ENCODE peak calls at places on chromosomes 3 and 15, in eight cellular contexts. One of them, this sample, is unnamed.

GRCh38 chr3:177424541-177424940 is 227.3 kb upstream of the TBL1XR1 start:
- DNase-seq in MM.1S: peak; percentile 28
- DNase-seq in left ventricle myocardium inferior: no peak
- DNase-seq in GM12865: no peak
- DNase-seq in AG10803: no peak
- DNase-seq in CD4-positive, CD25-positive, alpha-beta regulatory T cell: no peak
- DNase-seq in K562: no peak
- DNase-seq in spleen: no peak
- DNase-seq in this sample: no peak

GRCh38 chr3:69683076-69683806 is 56.0 kb upstream of the MITF start:
- DNase-seq in CD4-positive, CD25-positive, alpha-beta regulatory T cell: no peak
- DNase-seq in K562: no peak
- DNase-seq in AG10803: peak; percentile 5
- DNase-seq in left ventricle myocardium inferior: no peak
- DNase-seq in spleen: no peak
- DNase-seq in MM.1S: no peak
- DNase-seq in GM12865: no peak
- DNase-seq in this sample: no peak

GRCh38 chr3:138786788-138787276 is 47.9 kb downstream of the PIK3CB start:
- DNase-seq in MM.1S: no peak
- DNase-seq in CD4-positive, CD25-positive, alpha-beta regulatory T cell: no peak
- DNase-seq in AG10803: peak; percentile 85
- DNase-seq in K562: no peak
- DNase-seq in spleen: no peak
- DNase-seq in left ventricle myocardium inferior: no peak
- DNase-seq in GM12865: peak; percentile 10
- DNase-seq in this sample: no peak

GRCh38 chr15:68733666-68734065 is 87.0 kb downstream of the ANP32A start:
- DNase-seq in left ventricle myocardium inferior: no peak
- DNase-seq in spleen: no peak
- DNase-seq in GM12865: no peak
- DNase-seq in AG10803: peak; percentile 52
- DNase-seq in MM.1S: peak; percentile 6
- DNase-seq in K562: no peak
- DNase-seq in CD4-positive, CD25-positive, alpha-beta regulatory T cell: no peak
- DNase-seq in this sample: no peak

GRCh38 chr3:133487920-133488540 is 85.5 kb upstream of the CDV3 start:
- DNase-seq in GM12865: peak; percentile 70
- DNase-seq in MM.1S: no peak
- DNase-seq in left ventricle myocardium inferior: no peak
- DNase-seq in CD4-positive, CD25-positive, alpha-beta regulatory T cell: peak; percentile 57
- DNase-seq in AG10803: no peak
- DNase-seq in spleen: no peak
- DNase-seq in K562: peak; percentile 43
- DNase-seq in this sample: peak; percentile 50

GRCh38 chr3:51974277-51974962 is 444 bp upstream of the ABHD14A start:
- DNase-seq in MM.1S: peak; percentile 21
- DNase-seq in CD4-positive, CD25-positive, alpha-beta regulatory T cell: no peak
- DNase-seq in spleen: peak; percentile 91
- DNase-seq in AG10803: no peak
- DNase-seq in K562: no peak
- DNase-seq in GM12865: peak; percentile 37
- DNase-seq in left ventricle myocardium inferior: no peak
- DNase-seq in this sample: no peak

GRCh38 chr15:68311859-68312557 is 34.5 kb downstream of the FEM1B start:
- DNase-seq in left ventricle myocardium inferior: no peak
- DNase-seq in K562: no peak
- DNase-seq in AG10803: no peak
- DNase-seq in spleen: peak; percentile 29
- DNase-seq in GM12865: no peak
- DNase-seq in CD4-positive, CD25-positive, alpha-beta regulatory T cell: no peak
- DNase-seq in MM.1S: no peak
- DNase-seq in this sample: no peak

GRCh38 chr15:63250312-63250965 is 27.0 kb upstream of the APH1B start:
- DNase-seq in left ventricle myocardium inferior: no peak
- DNase-seq in CD4-positive, CD25-positive, alpha-beta regulatory T cell: no peak
- DNase-seq in MM.1S: no peak
- DNase-seq in AG10803: peak; percentile 99
- DNase-seq in spleen: no peak
- DNase-seq in K562: no peak
- DNase-seq in GM12865: no peak
- DNase-seq in this sample: no peak

GRCh38 chr15:73273181-73274002 is 95.4 kb downstream of the HCN4 start:
- DNase-seq in AG10803: peak; percentile 60
- DNase-seq in MM.1S: peak; percentile 53
- DNase-seq in spleen: no peak
- DNase-seq in left ventricle myocardium inferior: no peak
- DNase-seq in GM12865: peak; percentile 61
- DNase-seq in K562: peak; percentile 59
- DNase-seq in CD4-positive, CD25-positive, alpha-beta regulatory T cell: peak; percentile 10
- DNase-seq in this sample: peak; percentile 39

GRCh38 chr3:184685646-184686045 is 26.2 kb downstream of the MAGEF1 start:
- DNase-seq in CD4-positive, CD25-positive, alpha-beta regulatory T cell: no peak
- DNase-seq in K562: no peak
- DNase-seq in MM.1S: no peak
- DNase-seq in GM12865: no peak
- DNase-seq in left ventricle myocardium inferior: no peak
- DNase-seq in AG10803: peak; percentile 31
- DNase-seq in spleen: no peak
- DNase-seq in this sample: no peak

GRCh38 chr3:172512363-172512762 is 10.9 kb downstream of the TNFSF10 start:
- DNase-seq in CD4-positive, CD25-positive, alpha-beta regulatory T cell: no peak
- DNase-seq in left ventricle myocardium inferior: peak; percentile 60
- DNase-seq in MM.1S: peak; percentile 39
- DNase-seq in GM12865: peak; percentile 72
- DNase-seq in K562: no peak
- DNase-seq in AG10803: no peak
- DNase-seq in spleen: peak; percentile 94
- DNase-seq in this sample: peak; percentile 91

GRCh38 chr3:3792391-3792790 is 6.8 kb upstream of the LRRN1 start:
- DNase-seq in left ventricle myocardium inferior: no peak
- DNase-seq in AG10803: no peak
- DNase-seq in GM12865: no peak
- DNase-seq in CD4-positive, CD25-positive, alpha-beta regulatory T cell: no peak
- DNase-seq in MM.1S: no peak
- DNase-seq in spleen: no peak
- DNase-seq in K562: no peak
- DNase-seq in this sample: no peak

GRCh38 chr15:51190424-51191068 is 95.8 kb upstream of the TNFAIP8L3 start:
- DNase-seq in left ventricle myocardium inferior: peak; percentile 46
- DNase-seq in K562: no peak
- DNase-seq in AG10803: no peak
- DNase-seq in MM.1S: no peak
- DNase-seq in CD4-positive, CD25-positive, alpha-beta regulatory T cell: no peak
- DNase-seq in GM12865: no peak
- DNase-seq in spleen: peak; percentile 85
- DNase-seq in this sample: no peak

GRCh38 chr3:20039765-20040475 is at the start of gene KAT2B:
- DNase-seq in spleen: peak; percentile 97
- DNase-seq in K562: peak; percentile 90
- DNase-seq in GM12865: peak; percentile 90
- DNase-seq in AG10803: peak; percentile 60
- DNase-seq in CD4-positive, CD25-positive, alpha-beta regulatory T cell: peak; percentile 77
- DNase-seq in left ventricle myocardium inferior: peak; percentile 80
- DNase-seq in MM.1S: peak; percentile 87
- DNase-seq in this sample: peak; percentile 82

GRCh38 chr3:86333636-86334035 is 657.3 kb downstream of the VGLL3 start:
- DNase-seq in spleen: no peak
- DNase-seq in K562: no peak
- DNase-seq in GM12865: no peak
- DNase-seq in AG10803: no peak
- DNase-seq in left ventricle myocardium inferior: no peak
- DNase-seq in CD4-positive, CD25-positive, alpha-beta regulatory T cell: no peak
- DNase-seq in MM.1S: no peak
- DNase-seq in this sample: no peak

GRCh38 chr3:16768956-16769355 is 115.8 kb upstream of the PLCL2 start:
- DNase-seq in spleen: no peak
- DNase-seq in GM12865: no peak
- DNase-seq in left ventricle myocardium inferior: no peak
- DNase-seq in CD4-positive, CD25-positive, alpha-beta regulatory T cell: no peak
- DNase-seq in MM.1S: no peak
- DNase-seq in K562: no peak
- DNase-seq in AG10803: peak; percentile 69
- DNase-seq in this sample: no peak

GRCh38 chr3:85589145-85589544 is 630.4 kb downstream of the CADM2 start:
- DNase-seq in K562: peak; percentile 4
- DNase-seq in left ventricle myocardium inferior: no peak
- DNase-seq in CD4-positive, CD25-positive, alpha-beta regulatory T cell: no peak
- DNase-seq in spleen: no peak
- DNase-seq in MM.1S: no peak
- DNase-seq in GM12865: no peak
- DNase-seq in AG10803: peak; percentile 22
- DNase-seq in this sample: no peak

GRCh38 chr3:78729921-78730320 is 1037.9 kb downstream of the ROBO1 start:
- DNase-seq in CD4-positive, CD25-positive, alpha-beta regulatory T cell: no peak
- DNase-seq in GM12865: no peak
- DNase-seq in AG10803: peak; percentile 5
- DNase-seq in spleen: no peak
- DNase-seq in K562: no peak
- DNase-seq in MM.1S: no peak
- DNase-seq in left ventricle myocardium inferior: no peak
- DNase-seq in this sample: no peak

GRCh38 chr15:68679961-68680371 is 101.2 kb downstream of the CORO2B start:
- DNase-seq in left ventricle myocardium inferior: no peak
- DNase-seq in MM.1S: no peak
- DNase-seq in CD4-positive, CD25-positive, alpha-beta regulatory T cell: no peak
- DNase-seq in AG10803: no peak
- DNase-seq in spleen: no peak
- DNase-seq in K562: no peak
- DNase-seq in GM12865: no peak
- DNase-seq in this sample: no peak

GRCh38 chr3:188316723-188317070 is 162.7 kb downstream of the LPP start:
- DNase-seq in K562: no peak
- DNase-seq in AG10803: peak; percentile 65
- DNase-seq in left ventricle myocardium inferior: no peak
- DNase-seq in MM.1S: no peak
- DNase-seq in spleen: no peak
- DNase-seq in CD4-positive, CD25-positive, alpha-beta regulatory T cell: no peak
- DNase-seq in GM12865: no peak
- DNase-seq in this sample: no peak

GRCh38 chr3:136311971-136312370 is 61.8 kb downstream of the PCCB start:
- DNase-seq in spleen: no peak
- DNase-seq in K562: no peak
- DNase-seq in MM.1S: no peak
- DNase-seq in left ventricle myocardium inferior: no peak
- DNase-seq in CD4-positive, CD25-positive, alpha-beta regulatory T cell: no peak
- DNase-seq in AG10803: no peak
- DNase-seq in GM12865: no peak
- DNase-seq in this sample: no peak

GRCh38 chr3:192831801-192832347 is 85.8 kb downstream of the MB21D2 start:
- DNase-seq in AG10803: no peak
- DNase-seq in MM.1S: no peak
- DNase-seq in GM12865: no peak
- DNase-seq in K562: no peak
- DNase-seq in spleen: no peak
- DNase-seq in left ventricle myocardium inferior: no peak
- DNase-seq in CD4-positive, CD25-positive, alpha-beta regulatory T cell: no peak
- DNase-seq in this sample: no peak

DNA sequence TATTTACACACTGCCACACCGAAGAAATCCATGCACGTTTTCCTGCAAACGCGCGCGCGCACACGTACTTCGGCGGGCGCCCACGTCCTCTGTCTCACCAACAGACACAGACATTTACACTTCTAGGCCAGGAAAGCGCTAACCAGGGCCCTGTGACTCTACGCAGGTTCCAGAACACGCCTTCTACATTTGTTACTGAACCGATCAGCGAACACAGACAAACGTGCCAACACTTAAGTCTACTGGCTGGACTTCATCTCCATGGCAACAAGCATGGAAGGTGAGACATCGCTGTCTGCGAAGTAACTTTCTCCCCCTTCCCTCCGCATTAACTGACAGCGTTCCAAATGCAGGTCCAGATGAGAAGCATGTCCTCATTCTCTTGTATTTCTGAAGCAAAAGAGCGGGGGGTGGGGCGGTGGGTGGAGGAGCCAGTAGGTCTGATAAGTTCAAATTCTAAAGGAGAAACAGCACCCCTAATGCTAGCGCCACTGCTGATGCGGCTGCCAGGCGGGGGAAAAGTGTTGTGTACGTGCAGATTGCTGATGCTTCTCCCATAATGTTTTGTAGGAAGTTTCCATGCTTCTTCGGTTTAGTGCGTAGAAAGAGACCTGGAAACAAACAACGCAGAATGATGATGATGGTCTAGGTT is at the start of gene CTXN2:
- DNase-seq in spleen: no peak
- DNase-seq in GM12865: no peak
- DNase-seq in MM.1S: no peak
- DNase-seq in K562: no peak
- DNase-seq in AG10803: no peak
- DNase-seq in left ventricle myocardium inferior: no peak
- DNase-seq in CD4-positive, CD25-positive, alpha-beta regulatory T cell: no peak
- DNase-seq in this sample: no peak
- H3K4me3 ChIP-seq in spleen: no peak within 1 kb of the TSS
- H3K4me3 ChIP-seq in GM12865: no peak within 1 kb of the TSS
- H3K4me3 ChIP-seq in MM.1S: no peak within 1 kb of the TSS
- H3K4me3 ChIP-seq in K562: no peak within 1 kb of the TSS
- H3K4me3 ChIP-seq in AG10803: no peak within 1 kb of the TSS
- H3K4me3 ChIP-seq in left ventricle myocardium inferior: peak within 1 kb of the TSS; percentile 14
- H3K4me3 ChIP-seq in CD4-positive, CD25-positive, alpha-beta regulatory T cell: no peak within 1 kb of the TSS
- H3K4me3 ChIP-seq in this sample: no peak within 1 kb of the TSS

GRCh38 chr15:29333261-29333660 is 63.6 kb upstream of the NSMCE3 start:
- DNase-seq in spleen: no peak
- DNase-seq in K562: no peak
- DNase-seq in MM.1S: no peak
- DNase-seq in CD4-positive, CD25-positive, alpha-beta regulatory T cell: no peak
- DNase-seq in GM12865: no peak
- DNase-seq in left ventricle myocardium inferior: no peak
- DNase-seq in AG10803: no peak
- DNase-seq in this sample: no peak
- H3K4me3 ChIP-seq in spleen: no peak overlapping the region
- H3K4me3 ChIP-seq in K562: no peak overlapping the region
- H3K4me3 ChIP-seq in MM.1S: no peak overlapping the region
- H3K4me3 ChIP-seq in CD4-positive, CD25-positive, alpha-beta regulatory T cell: no peak overlapping the region
- H3K4me3 ChIP-seq in GM12865: no peak overlapping the region
- H3K4me3 ChIP-seq in left ventricle myocardium inferior: no peak overlapping the region
- H3K4me3 ChIP-seq in AG10803: no peak overlapping the region
- H3K4me3 ChIP-seq in this sample: no peak overlapping the region

GRCh38 chr3:141382571-141382970 is 14.3 kb downstream of the ZBTB38 start:
- DNase-seq in K562: no peak
- DNase-seq in GM12865: no peak
- DNase-seq in CD4-positive, CD25-positive, alpha-beta regulatory T cell: no peak
- DNase-seq in AG10803: no peak
- DNase-seq in left ventricle myocardium inferior: no peak
- DNase-seq in spleen: no peak
- DNase-seq in MM.1S: no peak
- DNase-seq in this sample: no peak
- H3K4me3 ChIP-seq in K562: no peak overlapping the region
- H3K4me3 ChIP-seq in GM12865: peak overlapping the region; percentile 81
- H3K4me3 ChIP-seq in CD4-positive, CD25-positive, alpha-beta regulatory T cell: no peak overlapping the region
- H3K4me3 ChIP-seq in AG10803: no peak overlapping the region
- H3K4me3 ChIP-seq in left ventricle myocardium inferior: no peak overlapping the region
- H3K4me3 ChIP-seq in spleen: no peak overlapping the region
- H3K4me3 ChIP-seq in MM.1S: no peak overlapping the region
- H3K4me3 ChIP-seq in this sample: no peak overlapping the region

DNA sequence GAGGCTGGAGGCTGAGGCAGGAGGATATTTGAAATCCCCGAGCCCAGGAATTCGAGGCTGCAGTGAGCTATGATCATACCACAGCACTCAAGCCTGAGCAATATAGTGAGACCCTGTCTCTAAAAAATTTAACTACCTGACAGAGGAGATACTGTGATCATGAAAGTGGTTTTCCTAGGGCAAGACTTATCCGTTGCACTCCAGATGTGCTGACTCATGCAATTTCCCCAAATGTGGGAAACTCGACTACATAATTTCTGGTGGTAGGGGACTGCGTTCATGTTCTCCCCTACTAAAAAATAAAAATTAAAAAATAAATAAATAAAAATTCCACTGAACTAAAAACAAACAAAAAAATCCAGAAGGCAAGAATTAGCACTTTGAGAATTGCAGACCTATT is 271.7 kb downstream of the SHQ1 start:
- DNase-seq in left ventricle myocardium inferior: no peak
- DNase-seq in MM.1S: no peak
- DNase-seq in spleen: no peak
- DNase-seq in AG10803: no peak
- DNase-seq in CD4-positive, CD25-positive, alpha-beta regulatory T cell: no peak
- DNase-seq in GM12865: no peak
- DNase-seq in K562: peak; percentile 11
- DNase-seq in this sample: no peak
- H3K4me3 ChIP-seq in left ventricle myocardium inferior: no peak overlapping the region
- H3K4me3 ChIP-seq in MM.1S: no peak overlapping the region
- H3K4me3 ChIP-seq in spleen: no peak overlapping the region
- H3K4me3 ChIP-seq in AG10803: no peak overlapping the region
- H3K4me3 ChIP-seq in CD4-positive, CD25-positive, alpha-beta regulatory T cell: no peak overlapping the region
- H3K4me3 ChIP-seq in GM12865: no peak overlapping the region
- H3K4me3 ChIP-seq in K562: no peak overlapping the region
- H3K4me3 ChIP-seq in this sample: no peak overlapping the region